ENCODE peak calls at places on chromosome 3, in four cellular contexts. One of them, this sample, is unnamed.

GRCh38 chr3:113914646-113915045 is 33.2 kb upstream of the ZDHHC23 start:
- DNase-seq in HCT116: no peak
- DNase-seq in K562: no peak
- DNase-seq in HepG2: no peak
- DNase-seq in this sample: no peak

GRCh38 chr3:104349836-104350235 is 1016.9 kb upstream of the ALCAM start:
- DNase-seq in K562: no peak
- DNase-seq in HCT116: no peak
- DNase-seq in HepG2: no peak
- DNase-seq in this sample: no peak

GRCh38 chr3:103965764-103966163 is 1400.9 kb upstream of the ALCAM start:
- DNase-seq in K562: no peak
- DNase-seq in HepG2: no peak
- DNase-seq in HCT116: no peak
- DNase-seq in this sample: no peak

GRCh38 chr3:76554717-76555116 is 485.2 kb upstream of the ROBO2 start:
- DNase-seq in HepG2: no peak
- DNase-seq in HCT116: no peak
- DNase-seq in K562: no peak
- DNase-seq in this sample: no peak

GRCh38 chr3:55718475-55718874 is 231.4 kb upstream of the WNT5A start:
- DNase-seq in HCT116: no peak
- DNase-seq in HepG2: no peak
- DNase-seq in K562: no peak
- DNase-seq in this sample: no peak

GRCh38 chr3:187063286-187064081 is 75.8 kb downstream of the RPL39L start:
- DNase-seq in HepG2: peak; percentile 89
- DNase-seq in HCT116: no peak
- DNase-seq in K562: no peak
- DNase-seq in this sample: no peak

GRCh38 chr3:176872771-176873209 is 324.5 kb downstream of the TBL1XR1 start:
- DNase-seq in K562: peak; percentile 21
- DNase-seq in HepG2: peak; percentile 38
- DNase-seq in HCT116: peak; percentile 10
- DNase-seq in this sample: peak; percentile 48

GRCh38 chr3:66495633-66496032 is 5.2 kb downstream of the LRIG1 start:
- DNase-seq in K562: no peak
- DNase-seq in HCT116: no peak
- DNase-seq in HepG2: no peak
- DNase-seq in this sample: no peak

GRCh38 chr3:115418583-115418982 is 204.7 kb upstream of the GAP43 start:
- DNase-seq in K562: no peak
- DNase-seq in HepG2: no peak
- DNase-seq in HCT116: no peak
- DNase-seq in this sample: no peak

GRCh38 chr3:44318929-44319328 is 19.6 kb upstream of the TCAIM start:
- DNase-seq in HCT116: peak; percentile 16
- DNase-seq in K562: peak; percentile 30
- DNase-seq in HepG2: no peak
- DNase-seq in this sample: no peak

GRCh38 chr3:114892117-114892870 is 254.8 kb downstream of the ZBTB20 start:
- DNase-seq in K562: no peak
- DNase-seq in HCT116: no peak
- DNase-seq in HepG2: no peak
- DNase-seq in this sample: no peak

GRCh38 chr3:50365080-50365841 is 5.9 kb upstream of the TMEM115 start:
- DNase-seq in HCT116: peak; percentile 70
- DNase-seq in HepG2: no peak
- DNase-seq in K562: peak; percentile 93
- DNase-seq in this sample: no peak

GRCh38 chr3:14144423-14145075 is 19.7 kb downstream of the TMEM43 start:
- DNase-seq in HepG2: peak; percentile 96
- DNase-seq in HCT116: peak; percentile 91
- DNase-seq in K562: peak; percentile 87
- DNase-seq in this sample: peak; percentile 52
- TF ChIP-seq REST in HepG2: no peak
- TF ChIP-seq REST in HCT116: no peak
- TF ChIP-seq REST in K562: no peak
- TF ChIP-seq REST in this sample: no peak

GRCh38 chr3:178084938-178085816 is 451.1 kb upstream of the KCNMB2 start:
- DNase-seq in HepG2: peak; percentile 9
- DNase-seq in K562: no peak
- DNase-seq in HCT116: no peak
- DNase-seq in this sample: no peak

GRCh38 chr3:178086419-178086818 is 449.8 kb upstream of the KCNMB2 start:
- DNase-seq in HepG2: no peak
- DNase-seq in K562: no peak
- DNase-seq in HCT116: no peak
- DNase-seq in this sample: no peak

GRCh38 chr3:178082508-178082907 is 453.7 kb upstream of the KCNMB2 start:
- DNase-seq in HepG2: no peak
- DNase-seq in K562: no peak
- DNase-seq in HCT116: no peak
- DNase-seq in this sample: no peak

GRCh38 chr3:178085817-178086123 is 450.5 kb upstream of the KCNMB2 start:
- DNase-seq in K562: no peak
- DNase-seq in HCT116: no peak
- DNase-seq in HepG2: no peak
- DNase-seq in this sample: no peak

GRCh38 chr3:178083906-178084823 is 452.1 kb upstream of the KCNMB2 start:
- DNase-seq in K562: peak; percentile 26
- DNase-seq in HCT116: peak; percentile 8
- DNase-seq in HepG2: peak; percentile 10
- DNase-seq in this sample: no peak
- TF ChIP-seq TCF7L2 in K562: no peak
- TF ChIP-seq TCF7L2 in HCT116: no peak
- TF ChIP-seq TCF7L2 in HepG2: no peak
- TF ChIP-seq TCF7L2 in this sample: no peak

GRCh38 chr3:42853739-42854302 is 21.9 kb downstream of the CYP8B1 start:
- DNase-seq in HepG2: peak; percentile 96
- DNase-seq in K562: no peak
- DNase-seq in HCT116: no peak
- DNase-seq in this sample: no peak
- TF ChIP-seq REST in HepG2: peak; percentile 48
- TF ChIP-seq REST in K562: no peak
- TF ChIP-seq REST in HCT116: no peak
- TF ChIP-seq REST in this sample: no peak

GRCh38 chr3:195153121-195153520 is 117.8 kb downstream of the XXYLT1 start:
- DNase-seq in HCT116: no peak
- DNase-seq in K562: no peak
- DNase-seq in HepG2: no peak
- DNase-seq in this sample: no peak
- TF ChIP-seq TCF7L2 in HCT116: no peak
- TF ChIP-seq TCF7L2 in K562: no peak
- TF ChIP-seq TCF7L2 in HepG2: no peak
- TF ChIP-seq TCF7L2 in this sample: no peak

GRCh38 chr3:146160964-146161724 is at the start of gene PLOD2:
- DNase-seq in K562: peak; percentile 9
- DNase-seq in HepG2: peak; percentile 92
- DNase-seq in HCT116: peak; percentile 35
- DNase-seq in this sample: no peak
- TF ChIP-seq REST in K562: no peak
- TF ChIP-seq REST in HepG2: peak; percentile 75
- TF ChIP-seq REST in HCT116: no peak
- TF ChIP-seq REST in this sample: no peak

GRCh38 chr3:189977174-189977573 is 143.5 kb downstream of the P3H2 start:
- DNase-seq in HCT116: no peak
- DNase-seq in HepG2: no peak
- DNase-seq in K562: no peak
- DNase-seq in this sample: no peak
- TF ChIP-seq TCF7L2 in HCT116: no peak
- TF ChIP-seq TCF7L2 in HepG2: no peak
- TF ChIP-seq TCF7L2 in K562: no peak
- TF ChIP-seq TCF7L2 in this sample: no peak

GRCh38 chr3:154022603-154023002 is 98.6 kb upstream of the ARHGEF26 start:
- DNase-seq in K562: no peak
- DNase-seq in HCT116: no peak
- DNase-seq in HepG2: peak; percentile 82
- DNase-seq in this sample: no peak

GRCh38 chr3:154025007-154025406 is 96.2 kb upstream of the ARHGEF26 start:
- DNase-seq in HCT116: no peak
- DNase-seq in K562: no peak
- DNase-seq in HepG2: no peak
- DNase-seq in this sample: no peak

GRCh38 chr3:154018100-154018696 is 103.0 kb upstream of the ARHGEF26 start:
- DNase-seq in K562: peak; percentile 37
- DNase-seq in HepG2: peak; percentile 33
- DNase-seq in HCT116: peak; percentile 45
- DNase-seq in this sample: no peak

GRCh38 chr3:154023148-154023547 is 98.0 kb upstream of the ARHGEF26 start:
- DNase-seq in HCT116: no peak
- DNase-seq in K562: no peak
- DNase-seq in HepG2: peak; percentile 85
- DNase-seq in this sample: no peak
- TF ChIP-seq REST in HCT116: no peak
- TF ChIP-seq REST in K562: no peak
- TF ChIP-seq REST in HepG2: no peak
- TF ChIP-seq REST in this sample: no peak

DNA sequence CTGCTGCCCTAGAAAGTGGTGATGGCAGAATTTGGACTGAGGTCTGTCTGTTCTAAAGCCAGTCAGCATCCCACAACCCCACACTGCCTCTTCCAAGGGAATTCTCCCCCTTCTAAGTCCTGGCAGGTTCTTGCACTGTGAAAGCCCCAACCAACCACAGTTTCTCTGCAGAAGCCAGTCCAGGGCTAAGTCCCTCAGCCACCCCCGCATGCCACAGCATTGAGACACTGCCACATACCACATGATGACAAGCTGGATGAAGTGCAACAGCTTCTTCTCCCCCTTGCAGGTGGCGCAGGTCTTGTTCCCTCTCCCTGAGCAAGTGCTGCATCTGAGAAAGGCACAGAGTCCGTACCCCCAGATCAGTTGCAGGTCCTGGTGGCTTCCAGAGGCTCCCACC is 18.6 kb downstream of the SSUH2 start:
- DNase-seq in HCT116: peak; percentile 6
- DNase-seq in HepG2: no peak
- DNase-seq in K562: no peak
- DNase-seq in this sample: no peak
- TF ChIP-seq TCF7L2 in HCT116: no peak
- TF ChIP-seq TCF7L2 in HepG2: no peak
- TF ChIP-seq TCF7L2 in K562: no peak
- TF ChIP-seq TCF7L2 in this sample: no peak